ENCODE peak calls at places on chromosomes 1 and 21, in four cellular contexts. U is IMR-90, R is neuronal stem cell, S is H1. H is an unnamed sample. For H3K79me1, the result is how much of the 10 kb centered on the place peaks cover.

GRCh38 chr1:226654046-226654445 is 85.0 kb downstream of the ITPKB start:
- DNase-seq in U (peak), S (peak), R (peak), H (peak)

GRCh38 chr1:43853161-43853921 is 80.3 kb upstream of the ARTN start:
- DNase-seq in U (peak), S (no peak), R (no peak), H (no peak)

GRCh38 chr1:205678286-205679111 is 1.8 kb downstream of the SLC45A3 start:
- DNase-seq in R (no peak), U (peak), S (no peak), H (no peak)

GRCh38 chr1:153619171-153619570 is 3.0 kb upstream of the S100A14 start:
- DNase-seq in S (no peak), R (no peak), U (no peak), H (no peak)

GRCh38 chr1:211323156-211324063 is 3.2 kb upstream of the TRAF5 start:
- DNase-seq in R (peak), S (no peak), U (peak), H (peak)

GRCh38 chr1:153792631-153793041 is 17.4 kb downstream of the SLC27A3 start:
- DNase-seq in R (no peak), S (no peak), U (no peak), H (no peak)

GRCh38 chr1:39395357-39395831 is 96.0 kb upstream of the BMP8A start:
- DNase-seq in R (no peak), S (no peak), U (peak), H (peak)

GRCh38 chr1:5551274-5551966 is 440.8 kb downstream of the NPHP4 start:
- DNase-seq in S (no peak), U (no peak), R (no peak), H (no peak)

GRCh38 chr1:240888039-240888786 is 276.3 kb upstream of the GREM2 start:
- DNase-seq in R (peak), U (no peak), S (peak), H (peak)

GRCh38 chr21:37006521-37007291 is at the start of gene RIPPLY3:
- DNase-seq in U (no peak), R (no peak), S (no peak), H (peak)

GRCh38 chr1:38134294-38134755 is 87.7 kb upstream of the POU3F1 start:
- DNase-seq in R (no peak), S (no peak), U (no peak), H (peak)

GRCh38 chr1:110309768-110310167 is 29.4 kb upstream of the RBM15 start:
- DNase-seq in U (peak), S (no peak), R (no peak), H (no peak)

GRCh38 chr1:10947691-10948462 is 64.6 kb upstream of the TARDBP start:
- DNase-seq in S (no peak), R (no peak), U (no peak), H (no peak)

GRCh38 chr1:44707959-44708831 is 22.8 kb downstream of the RNU5D-1 start:
- DNase-seq in S (no peak), R (no peak), U (peak), H (peak)

GRCh38 chr1:215566556-215567490 is at the start of gene KCTD3:
- DNase-seq in U (peak), S (no peak), R (peak), H (peak)

GRCh38 chr1:107483949-107484348 is 343.1 kb downstream of the NTNG1 start:
- DNase-seq in U (no peak), S (no peak), R (no peak), H (no peak)

GRCh38 chr1:53068314-53069084 is 6.5 kb downstream of the PODN start:
- DNase-seq in R (no peak), U (no peak), S (no peak), H (no peak)

GRCh38 chr1:67213164-67213563 is 46.9 kb downstream of the IL23R start:
- DNase-seq in U (peak), S (no peak), R (peak), H (peak)

GRCh38 chr1:3283849-3284248 is 170.6 kb upstream of the ARHGEF16 start:
- DNase-seq in R (peak), U (no peak), S (no peak), H (peak)

GRCh38 chr21:30251781-30252180 is 31.0 kb downstream of the KRTAP24-1 start:
- DNase-seq in S (no peak), U (no peak), R (no peak), H (no peak)

GRCh38 chr1:154840557-154841176 is 29.4 kb downstream of the KCNN3 start:
- DNase-seq in R (no peak), U (peak), S (no peak), H (peak)

GRCh38 chr1:103459385-103459784 is 66.1 kb upstream of the RNPC3 start:
- DNase-seq in S (no peak), U (no peak), R (no peak), H (no peak)

GRCh38 chr1:29256979-29257804 is 20.9 kb downstream of the PTPRU start:
- DNase-seq in R (no peak), U (no peak), S (no peak), H (peak)

GRCh38 chr1:70754711-70755110 is 292.9 kb downstream of the PTGER3 start:
- DNase-seq in R (no peak), U (no peak), S (no peak), H (peak)

GRCh38 chr1:2324553-2325366 is 66.6 kb downstream of the MORN1 start:
- DNase-seq in R (no peak), S (no peak), U (no peak), H (no peak)

GRCh38 chr1:96995351-96995750 is 273.8 kb downstream of the PTBP2 start:
- DNase-seq in S (no peak), U (no peak), R (no peak), H (no peak)

GRCh38 chr1:107739651-107740050 is 225.3 kb downstream of the VAV3 start:
- DNase-seq in S (no peak), U (no peak), R (no peak), H (peak)

GRCh38 chr21:20997633-20998455 is at the start of gene NCAM2:
- DNase-seq in U (peak), R (peak), S (no peak), H (peak)

GRCh38 chr1:167545349-167545748 is 8.2 kb downstream of the CREG1 start:
- DNase-seq in R (no peak), S (no peak), U (no peak), H (no peak)

GRCh38 chr21:41222247-41223068 is 54.5 kb downstream of the BACE2 start:
- DNase-seq in S (no peak), R (no peak), U (no peak), H (no peak)

GRCh38 chr1:38207275-38207674 is 160.7 kb upstream of the POU3F1 start:
- DNase-seq in U (no peak), S (no peak), R (no peak), H (no peak)

GRCh38 chr1:51559064-51559500 is 40.0 kb upstream of the EPS15 start:
- DNase-seq in U (no peak), R (no peak), S (no peak), H (peak)

GRCh38 chr1:232472485-232473041 is 157.4 kb downstream of the SIPA1L2 start:
- DNase-seq in U (peak), R (no peak), S (no peak), H (no peak)

GRCh38 chr21:32215306-32215685 is 63.6 kb downstream of the MIS18A start:
- DNase-seq in S (no peak), U (no peak), R (no peak), H (peak)

GRCh38 chr21:35324372-35325220 is 275.5 kb upstream of the RUNX1 start:
- DNase-seq in U (peak), R (no peak), S (no peak), H (peak)

GRCh38 chr1:179082308-179083030 is 599 bp downstream of the TOR3A start:
- DNase-seq in S (no peak), R (peak), U (no peak), H (no peak)

GRCh38 chr1:29312469-29313466 is 76.4 kb downstream of the PTPRU start:
- DNase-seq in U (no peak), R (no peak), S (no peak), H (peak)

GRCh38 chr1:21239181-21239580 is 51.1 kb downstream of the ECE1 start:
- DNase-seq in U (peak), R (no peak), S (no peak), H (no peak)

GRCh38 chr1:223712184-223712855 is at the start of gene CAPN2:
- DNase-seq in U (peak), S (no peak), R (peak), H (peak)

DNA sequence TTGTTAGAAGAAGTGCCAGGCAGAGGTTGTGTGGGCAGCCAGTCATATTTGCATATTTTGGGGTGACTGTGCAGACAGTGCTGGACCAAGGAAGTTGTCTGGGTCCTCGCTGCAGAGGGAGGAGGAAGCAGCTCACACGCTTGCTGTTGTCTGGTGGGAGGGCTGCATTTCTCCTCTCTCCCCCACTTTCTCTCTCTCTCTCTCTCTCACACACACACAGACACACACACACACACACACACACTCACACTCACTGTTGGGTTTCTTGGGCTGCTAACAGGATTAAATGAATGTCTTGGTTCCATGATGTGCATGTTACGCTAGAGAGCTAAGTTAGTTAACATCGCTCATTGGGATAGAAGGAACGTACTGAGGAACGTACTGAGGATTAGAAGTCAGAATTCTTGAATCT is 72.9 kb downstream of the AGPAT3 start:
- DNase-seq in R (no peak), U (no peak), S (no peak), H (no peak)
- H3K79me1 ChIP-seq in R (under half), U (half or more), S (under half), H (under half)

GRCh38 chr1:19345391-19345790 is 33.3 kb downstream of the SLC66A1 start:
- DNase-seq in S (no peak), U (no peak), R (no peak), H (no peak)

GRCh38 chr1:19344372-19344810 is 32.3 kb downstream of the SLC66A1 start:
- DNase-seq in S (peak), U (peak), R (peak), H (peak)

GRCh38 chr1:19342894-19343616 is 30.9 kb downstream of the SLC66A1 start:
- DNase-seq in S (no peak), R (no peak), U (no peak), H (no peak)

GRCh38 chr1:19343617-19344350 is 31.7 kb downstream of the SLC66A1 start:
- DNase-seq in U (no peak), S (no peak), R (no peak), H (no peak)

GRCh38 chr1:19344831-19345230 is 32.7 kb downstream of the SLC66A1 start:
- DNase-seq in R (no peak), S (no peak), U (no peak), H (no peak)
- H3K79me1 ChIP-seq in R (under half), S (under half), U (half or more), H (under half)

GRCh38 chr1:16149146-16149545 is 6.7 kb downstream of the EPHA2 start:
- DNase-seq in S (no peak), R (no peak), U (no peak), H (no peak)
- H3K79me1 ChIP-seq in S (under half), R (under half), U (half or more), H (under half)

DNA sequence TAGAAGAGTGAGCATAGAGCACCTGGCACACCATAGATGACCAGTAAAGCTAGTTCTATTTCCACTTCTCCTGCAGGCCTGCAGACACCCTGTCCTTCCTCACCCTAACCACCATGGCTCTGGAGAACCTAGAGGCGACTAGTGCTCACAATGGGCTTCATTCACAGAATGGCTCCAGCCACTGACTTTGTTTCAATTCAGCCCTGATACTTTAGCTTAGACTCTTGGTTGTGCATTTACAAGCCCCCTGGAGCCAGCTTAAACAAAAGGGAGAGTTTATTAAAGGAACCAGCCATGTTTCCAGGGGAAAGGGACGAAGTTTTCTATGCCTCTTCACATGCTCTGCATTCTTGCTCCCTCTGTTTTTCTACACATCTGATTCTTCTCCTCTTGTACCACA is 123.7 kb downstream of the NAV1 start:
- DNase-seq in R (no peak), U (no peak), S (no peak), H (no peak)
- H3K79me1 ChIP-seq in R (under half), U (half or more), S (under half), H (under half)

DNA sequence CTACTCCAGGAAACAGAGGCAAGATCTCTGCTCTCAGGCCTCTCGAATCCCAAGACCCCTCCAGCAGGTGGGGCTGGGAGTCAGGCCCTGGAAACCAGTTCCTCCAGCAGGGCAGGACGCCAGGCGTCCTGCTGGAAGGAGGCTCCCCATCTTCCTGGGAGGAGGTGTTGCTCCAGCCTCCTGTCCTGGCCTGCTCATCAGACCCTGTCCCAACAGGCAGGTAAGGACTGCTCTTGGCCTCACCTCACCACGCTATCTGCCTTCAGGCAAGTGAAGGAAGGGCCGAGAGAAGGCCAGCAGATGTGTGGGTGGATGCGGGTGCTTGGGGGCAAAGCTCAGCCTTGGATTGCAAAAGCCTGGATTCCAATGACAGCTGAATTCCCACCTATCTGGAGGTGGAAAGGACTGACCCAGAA is 82.9 kb downstream of the SSBP3 start:
- DNase-seq in R (no peak), U (no peak), S (no peak), H (peak)
- H3K79me1 ChIP-seq in R (under half), U (half or more), S (under half), H (half or more)

GRCh38 chr1:225097175-225097574 is 167.7 kb downstream of the DNAH14 start:
- DNase-seq in U (no peak), R (no peak), S (no peak), H (no peak)
- H3K79me1 ChIP-seq in U (under half), R (under half), S (under half), H (under half)

GRCh38 chr1:8206397-8206796 is 111.5 kb upstream of the SLC45A1 start:
- DNase-seq in S (no peak), U (no peak), R (no peak), H (no peak)

GRCh38 chr1:8204823-8205222 is 113.1 kb upstream of the SLC45A1 start:
- DNase-seq in S (no peak), R (no peak), U (no peak), H (no peak)

GRCh38 chr1:8205771-8206170 is 112.1 kb upstream of the SLC45A1 start:
- DNase-seq in U (no peak), R (no peak), S (no peak), H (no peak)

GRCh38 chr1:8203551-8203950 is 114.4 kb upstream of the SLC45A1 start:
- DNase-seq in S (no peak), R (no peak), U (no peak), H (no peak)

GRCh38 chr1:8207202-8207601 is 110.7 kb upstream of the SLC45A1 start:
- DNase-seq in U (no peak), R (no peak), S (no peak), H (no peak)
- H3K79me1 ChIP-seq in U (under half), R (under half), S (under half), H (under half)

GRCh38 chr1:1038694-1039093 is 18.8 kb downstream of the AGRN start:
- DNase-seq in R (no peak), S (no peak), U (no peak), H (no peak)
- H3K79me1 ChIP-seq in R (under half), S (under half), U (under half), H (under half)

DNA sequence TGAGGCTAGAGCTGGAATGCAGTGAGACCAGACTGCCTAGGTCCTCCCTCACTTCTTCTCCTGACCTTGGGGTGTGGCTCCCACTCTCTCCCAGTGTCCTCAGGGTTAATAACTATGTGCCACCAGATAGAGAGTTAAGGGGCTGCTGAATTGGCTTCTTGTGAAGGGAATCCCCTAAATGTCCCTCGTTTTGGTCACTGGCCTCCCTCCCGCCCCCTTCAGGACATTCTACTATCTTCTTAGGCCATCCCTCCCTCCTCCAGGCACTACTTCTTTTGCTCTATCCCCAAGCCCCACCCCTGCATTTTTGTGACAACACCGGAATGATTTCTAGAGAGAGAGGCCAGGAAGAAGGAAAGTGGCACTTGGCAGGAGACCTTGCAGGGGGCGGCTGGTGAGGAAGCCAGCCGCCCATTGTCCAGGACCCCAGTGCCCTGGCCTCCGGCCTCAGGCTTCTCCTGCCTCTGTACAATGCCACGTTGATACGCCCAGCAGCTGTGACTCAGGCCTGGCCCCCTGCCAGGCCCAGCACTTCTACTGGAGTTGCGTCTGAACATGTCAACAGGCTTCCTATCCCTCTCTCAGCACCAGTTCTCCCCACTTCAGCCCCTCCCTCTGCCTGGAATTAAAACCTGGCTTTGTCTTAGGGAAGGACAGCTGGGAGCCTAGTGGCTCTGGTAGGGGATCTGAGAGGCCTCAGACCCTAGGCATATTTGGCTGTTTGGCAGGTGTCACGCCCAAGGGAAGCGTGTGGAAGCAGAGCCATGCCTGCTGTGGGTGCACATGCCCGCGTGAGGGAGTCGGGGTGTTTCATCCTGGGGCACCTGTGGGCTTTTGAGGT is 9.1 kb downstream of the LMNA start:
- DNase-seq in S (no peak), R (peak), U (peak), H (peak)
- H3K79me1 ChIP-seq in S (under half), R (under half), U (under half), H (under half)

DNA sequence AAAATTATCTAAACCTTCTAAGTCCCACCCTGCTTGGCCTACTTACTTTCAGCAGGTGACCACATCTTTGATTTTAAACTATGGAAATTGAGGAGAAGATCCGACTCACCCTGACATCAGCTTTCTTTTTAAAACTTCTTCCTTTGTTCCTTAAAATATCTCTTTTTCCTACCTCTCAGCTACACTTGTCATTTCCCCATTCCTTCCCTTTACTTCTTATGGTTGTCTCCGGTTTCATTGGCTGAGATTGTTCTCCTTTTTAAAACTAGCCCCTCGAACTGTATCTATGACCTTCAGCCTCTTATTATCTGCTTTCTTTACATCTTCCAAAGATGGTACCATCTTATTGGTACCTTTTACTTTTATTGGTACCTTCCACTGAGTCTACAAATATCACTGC is 87.8 kb upstream of the NRIP1 start:
- DNase-seq in S (no peak), R (no peak), U (no peak), H (no peak)
- H3K79me1 ChIP-seq in S (under half), R (under half), U (under half), H (under half)